ENCODE peak calls at places on chromosome 3, in eight cellular contexts. N is T-helper 9 cell; L is midbrain; C is IMR-90; Z is occipital lobe; D is stimulated activated CD4-positive, alpha-beta T cell treated with anti-CD3 and anti-CD28 coated beads, TNF-alpha, amount 100 ng/mL, for 24 hours; K is posterior vena cava; T is breast epithelium. M is an unnamed sample.

GRCh38 chr3:184230603-184231528 is 1.5 kb downstream of the VWA5B2 start:
- DNase-seq in D (no peak), L (no peak), N (no peak), C (no peak), Z (no peak), K (no peak), T (peak), M (no peak)

GRCh38 chr3:112307557-112307956 is 13.5 kb upstream of the SLC9C1 start:
- DNase-seq in L (no peak), K (no peak), D (no peak), Z (no peak), C (no peak), T (no peak), N (no peak), M (no peak)

GRCh38 chr3:161548301-161548700 is 51.7 kb downstream of the OTOL1 start:
- DNase-seq in T (no peak), K (no peak), C (no peak), D (no peak), Z (no peak), L (no peak), N (no peak), M (no peak)

GRCh38 chr3:136141891-136142290 is 54.2 kb downstream of the MSL2 start:
- DNase-seq in K (no peak), D (no peak), T (no peak), C (peak), N (no peak), L (no peak), Z (no peak), M (no peak)

GRCh38 chr3:23611737-23612295 is 193.9 kb upstream of the UBE2E1 start:
- DNase-seq in L (peak), D (no peak), C (peak), K (peak), T (no peak), Z (peak), N (no peak), M (no peak)

GRCh38 chr3:173902401-173902800 is 504.9 kb downstream of the NLGN1 start:
- DNase-seq in T (no peak), L (no peak), K (no peak), C (no peak), Z (no peak), D (no peak), N (no peak), M (no peak)

GRCh38 chr3:24494616-24495333 is at the start of gene THRB:
- DNase-seq in T (peak), K (peak), Z (peak), L (peak), N (no peak), C (no peak), D (no peak), M (no peak)

GRCh38 chr3:186930639-186931486 is 537 bp downstream of the ST6GAL1 start:
- DNase-seq in T (no peak), Z (peak), N (peak), K (peak), C (peak), L (peak), D (no peak), M (peak)

GRCh38 chr3:185677146-185677829 is 91.2 kb downstream of the SENP2 start:
- DNase-seq in T (no peak), K (no peak), D (no peak), L (no peak), Z (no peak), N (no peak), C (peak), M (peak)

GRCh38 chr3:151296226-151296625 is 17.9 kb upstream of the P2RY14 start:
- DNase-seq in K (no peak), L (no peak), Z (no peak), T (no peak), N (no peak), C (no peak), D (no peak), M (no peak)

GRCh38 chr3:38805004-38805403 is 11.0 kb downstream of the SCN10A start:
- DNase-seq in T (no peak), D (no peak), K (no peak), C (no peak), N (no peak), Z (no peak), L (no peak), M (no peak)

GRCh38 chr3:151639096-151639740 is 94.5 kb upstream of the AADACL2 start:
- DNase-seq in L (no peak), Z (no peak), D (no peak), T (no peak), N (no peak), K (no peak), C (no peak), M (no peak)

GRCh38 chr3:181417748-181418147 is 294.0 kb upstream of the SOX2 start:
- DNase-seq in T (no peak), K (no peak), C (no peak), N (no peak), L (peak), Z (peak), D (no peak), M (no peak)

GRCh38 chr3:60215952-60216351 is 1035.3 kb downstream of the FHIT start:
- DNase-seq in D (no peak), N (no peak), K (no peak), T (no peak), L (no peak), C (no peak), Z (no peak), M (no peak)